ENCODE peak calls at places on chromosome 19, in eight cellular contexts. F, L, C, W, Z, Y, H and N are unnamed samples.

GRCh38 chr19:5585461-5586299 is 17.9 kb upstream of the TINCR start:
- DNase-seq in F (no peak), L (no peak), C (peak; percentile 73), W (no peak), Z (no peak), Y (no peak), H (no peak), N (no peak)

GRCh38 chr19:1287622-1288527 is 2.2 kb downstream of the EFNA2 start:
- DNase-seq in F (no peak), L (no peak), C (no peak), W (no peak), Z (no peak), Y (no peak), H (no peak), N (no peak)

GRCh38 chr19:16579381-16579780 is 7.2 kb upstream of the SLC35E1 start:
- DNase-seq in F (no peak), L (no peak), C (no peak), W (no peak), Z (no peak), Y (no peak), H (no peak), N (no peak)

GRCh38 chr19:18718846-18719458 is 35.5 kb downstream of the CRTC1 start:
- DNase-seq in F (no peak), L (no peak), C (no peak), W (no peak), Z (no peak), Y (no peak), H (no peak), N (no peak)

GRCh38 chr19:29121684-29122083 is 91.3 kb downstream of the UQCRFS1 start:
- DNase-seq in F (no peak), L (no peak), C (no peak), W (peak; percentile 8), Z (peak; percentile 31), Y (no peak), H (no peak), N (no peak)

GRCh38 chr19:29271341-29271740 is 58.4 kb upstream of the UQCRFS1 start:
- DNase-seq in F (no peak), L (no peak), C (no peak), W (no peak), Z (no peak), Y (no peak), H (no peak), N (no peak)

GRCh38 chr19:50519006-50519575 is 5.4 kb upstream of the ASPDH start:
- DNase-seq in F (no peak), L (no peak), C (no peak), W (no peak), Z (no peak), Y (no peak), H (no peak), N (no peak)

GRCh38 chr19:21358768-21359451 is at the start of gene ZNF738:
- DNase-seq in F (peak; percentile 74), L (peak; percentile 93), C (peak; percentile 96), W (peak; percentile 97), Z (peak; percentile 75), Y (peak; percentile 72), H (peak; percentile 96), N (peak; percentile 97)

GRCh38 chr19:29086182-29086581 is 126.8 kb downstream of the UQCRFS1 start:
- DNase-seq in F (no peak), L (no peak), C (no peak), W (no peak), Z (no peak), Y (no peak), H (no peak), N (no peak)

GRCh38 chr19:9917322-9917721 is 19.0 kb downstream of the OLFM2 start:
- DNase-seq in F (no peak), L (no peak), C (peak; percentile 57), W (peak; percentile 41), Z (peak; percentile 61), Y (no peak), H (peak; percentile 51), N (peak; percentile 47)

GRCh38 chr19:47158367-47158791 is 27.7 kb downstream of the SAE1 start:
- DNase-seq in F (no peak), L (no peak), C (no peak), W (no peak), Z (no peak), Y (no peak), H (no peak), N (no peak)

GRCh38 chr19:49492573-49493411 is 3.4 kb upstream of the RPS11 start:
- DNase-seq in F (no peak), L (no peak), C (no peak), W (peak; percentile 76), Z (peak; percentile 83), Y (no peak), H (no peak), N (no peak)

GRCh38 chr19:58429745-58430144 is 10.2 kb downstream of the ZNF132 start:
- DNase-seq in F (no peak), L (no peak), C (no peak), W (no peak), Z (no peak), Y (no peak), H (no peak), N (no peak)

GRCh38 chr19:18672606-18673337 is 10.7 kb upstream of the CRTC1 start:
- DNase-seq in F (no peak), L (peak; percentile 29), C (no peak), W (no peak), Z (peak; percentile 39), Y (no peak), H (peak; percentile 66), N (peak; percentile 53)

DNA sequence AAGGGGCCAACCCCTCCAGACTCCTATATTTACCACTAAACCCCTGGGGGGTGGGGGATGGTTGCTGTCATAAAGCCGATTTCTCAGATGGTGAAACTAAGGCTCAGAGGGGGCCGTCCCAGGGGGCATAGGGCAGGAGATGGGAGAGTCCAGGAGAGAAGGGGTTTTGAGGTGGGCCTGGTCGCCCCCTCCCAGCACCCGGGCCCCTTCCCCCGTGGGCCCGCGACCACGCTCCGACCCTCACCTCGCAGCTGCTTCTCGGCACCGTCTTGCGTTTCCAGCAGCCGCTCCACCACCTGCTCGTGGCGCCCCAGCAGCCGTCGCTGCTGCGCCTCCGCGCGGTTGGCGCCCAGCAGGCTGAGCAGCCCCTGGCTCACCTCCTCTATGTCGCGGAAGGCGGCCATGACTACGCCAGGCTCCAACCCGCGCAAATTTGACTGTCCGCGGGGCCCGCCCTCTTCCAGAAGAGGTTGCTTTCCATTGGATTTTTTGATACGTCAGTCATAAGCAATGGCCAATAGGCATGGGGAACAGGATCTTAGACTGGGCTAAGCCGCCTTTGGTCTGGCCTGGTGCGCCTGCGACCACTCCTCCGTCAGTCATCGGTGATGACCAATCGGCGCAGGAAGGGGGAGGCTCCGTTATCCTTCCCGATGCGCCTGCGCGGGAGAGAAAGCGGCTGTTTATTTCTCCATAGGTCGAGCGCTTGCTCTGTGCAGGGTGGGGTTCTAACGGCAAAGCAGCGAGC is at the start of gene SPC24:
- DNase-seq in F (peak; percentile 79), L (peak; percentile 97), C (peak; percentile 98), W (peak; percentile 99), Z (peak; percentile 97), Y (peak; percentile 60), H (peak; percentile 99), N (peak; percentile 99)
- TF ChIP-seq CTCF in F (peak; percentile 13), L (no peak), C (no peak), W (peak; percentile 2), Z (no peak), Y (no peak), H (no peak), N (no peak)

DNA sequence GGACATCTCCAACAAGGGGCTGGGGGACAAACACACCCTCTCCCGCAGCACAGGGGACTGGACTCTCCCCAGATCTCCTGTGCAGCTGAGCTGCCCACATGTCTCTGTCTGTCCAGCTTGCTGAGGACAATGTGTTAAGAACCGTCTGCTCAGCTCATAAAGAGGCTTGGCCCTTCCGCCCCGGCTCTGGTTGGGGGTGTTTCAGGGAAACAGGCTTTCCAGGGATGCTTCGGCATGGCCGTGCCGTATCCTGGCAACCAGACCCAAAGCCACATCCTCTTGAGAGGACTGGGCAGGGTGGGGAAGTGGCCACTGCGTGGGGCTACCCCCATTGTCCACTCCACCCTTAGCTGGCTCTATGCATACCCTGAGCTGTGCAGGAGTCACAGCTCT is 41.1 kb upstream of the CHST8 start:
- DNase-seq in F (no peak), L (no peak), C (no peak), W (no peak), Z (no peak), Y (no peak), H (no peak), N (no peak)
- TF ChIP-seq CTCF in F (no peak), L (no peak), C (no peak), W (no peak), Z (no peak), Y (no peak), H (no peak), N (no peak)

DNA sequence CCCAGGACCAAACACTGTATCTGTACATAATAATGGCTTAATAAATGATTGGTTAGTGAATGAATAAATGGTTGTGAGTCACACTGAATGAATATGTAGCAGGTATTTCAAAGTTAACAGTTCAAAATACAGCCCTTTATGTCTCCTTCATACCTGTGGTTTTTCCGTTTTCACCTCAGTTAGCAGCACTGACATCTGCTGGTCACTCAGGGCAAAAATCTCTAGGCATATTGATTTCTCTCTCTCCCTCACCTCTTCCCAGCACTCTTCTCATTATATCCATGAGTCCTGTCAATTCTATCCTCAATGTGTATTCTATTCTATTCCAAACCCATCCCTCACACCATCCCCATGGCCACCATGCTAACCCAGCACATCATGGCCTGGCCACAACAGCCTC is 76.2 kb downstream of the PEG3 start:
- DNase-seq in F (no peak), L (no peak), C (no peak), W (no peak), Z (no peak), Y (no peak), H (no peak), N (no peak)
- TF ChIP-seq CTCF in F (no peak), L (no peak), C (no peak), W (no peak), Z (no peak), Y (no peak), H (no peak), N (no peak)

GRCh38 chr19:15549581-15549980 is 41.3 kb downstream of the CYP4F22 start:
- DNase-seq in F (no peak), L (no peak), C (no peak), W (no peak), Z (no peak), Y (no peak), H (no peak), N (no peak)

GRCh38 chr19:15550273-15550672 is 41.9 kb downstream of the CYP4F22 start:
- DNase-seq in F (no peak), L (no peak), C (no peak), W (no peak), Z (no peak), Y (no peak), H (no peak), N (no peak)

GRCh38 chr19:15551183-15552004 is 43.1 kb downstream of the CYP4F22 start:
- DNase-seq in F (no peak), L (no peak), C (no peak), W (peak; percentile 41), Z (peak; percentile 71), Y (no peak), H (no peak), N (peak; percentile 13)

GRCh38 chr19:15548648-15549047 is 40.3 kb downstream of the CYP4F22 start:
- DNase-seq in F (no peak), L (no peak), C (no peak), W (no peak), Z (no peak), Y (no peak), H (no peak), N (no peak)

DNA sequence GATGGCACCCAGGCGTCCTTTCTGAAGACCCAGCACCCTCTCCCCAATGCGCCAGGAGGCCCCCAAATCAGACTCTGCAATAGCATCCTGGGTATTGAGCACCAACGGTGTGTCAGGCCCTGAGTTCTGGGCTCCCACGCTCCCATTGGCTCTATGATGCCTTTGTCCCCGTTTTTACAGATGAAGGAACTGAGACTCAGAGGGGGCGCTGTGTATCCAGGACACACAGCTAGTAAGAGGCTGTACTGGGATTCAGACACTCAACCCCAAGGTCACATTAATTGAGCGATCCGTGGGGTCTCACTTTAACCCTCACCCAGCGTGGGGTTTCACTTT is 42.5 kb downstream of the CYP4F22 start:
- DNase-seq in F (no peak), L (no peak), C (no peak), W (no peak), Z (peak; percentile 37), Y (no peak), H (no peak), N (no peak)
- TF ChIP-seq CTCF in F (no peak), L (no peak), C (peak; percentile 23), W (no peak), Z (peak; percentile 46), Y (no peak), H (no peak), N (peak; percentile 11)